ENCODE peak calls at places on chromosomes 12 and 14, in six cellular contexts. Y is A549, K is HepG2, I is K562, V is SK-N-SH, O is HCT116. A is an unnamed sample.

GRCh38 chr12:96063046-96063445 is 27.7 kb upstream of the LTA4H start:
- DNase-seq in Y (peak), K (no peak), I (no peak), V (peak), O (no peak), A (peak)

GRCh38 chr14:61453103-61453767 is 131.9 kb downstream of the PRKCH start:
- DNase-seq in Y (no peak), K (no peak), I (no peak), V (no peak), O (no peak), A (no peak)

GRCh38 chr12:58425481-58426392 is 484.4 kb downstream of the ATP23 start:
- DNase-seq in Y (peak), K (peak), I (no peak), V (no peak), O (peak), A (peak)

GRCh38 chr14:61322799-61323290 is 1.5 kb downstream of the PRKCH start:
- DNase-seq in Y (peak), K (no peak), I (no peak), V (peak), O (peak), A (peak)

GRCh38 chr14:69917287-69917686 is 38.1 kb downstream of the SMOC1 start:
- DNase-seq in Y (no peak), K (peak), I (no peak), V (no peak), O (no peak), A (no peak)

GRCh38 chr14:31435276-31435675 is 14.9 kb upstream of the HEATR5A start:
- DNase-seq in Y (no peak), K (no peak), I (no peak), V (no peak), O (no peak), A (no peak)

GRCh38 chr12:111529424-111530368 is 69.4 kb downstream of the ATXN2 start:
- DNase-seq in Y (peak), K (peak), I (peak), V (peak), O (peak), A (peak)

GRCh38 chr12:117100251-117100650 is 1.0 kb upstream of the TESC start:
- DNase-seq in Y (peak), K (no peak), I (peak), V (peak), O (peak), A (no peak)

GRCh38 chr12:2287589-2287988 is 234.8 kb downstream of the CACNA1C start:
- DNase-seq in Y (no peak), K (no peak), I (no peak), V (no peak), O (no peak), A (no peak)

GRCh38 chr12:57085999-57086950 is 2.6 kb upstream of the NAB2 start:
- DNase-seq in Y (peak), K (peak), I (peak), V (peak), O (no peak), A (peak)

GRCh38 chr14:65277580-65278270 is 134.8 kb upstream of the FUT8 start:
- DNase-seq in Y (no peak), K (no peak), I (no peak), V (no peak), O (no peak), A (no peak)

GRCh38 chr12:74145328-74145727 is 392.3 kb upstream of the ATXN7L3B start:
- DNase-seq in Y (no peak), K (no peak), I (no peak), V (no peak), O (no peak), A (no peak)

GRCh38 chr12:16844875-16845274 is 238.9 kb upstream of the LMO3 start:
- DNase-seq in Y (peak), K (peak), I (no peak), V (no peak), O (no peak), A (no peak)

GRCh38 chr12:117112268-117112595 is 13.0 kb upstream of the TESC start:
- DNase-seq in Y (no peak), K (no peak), I (no peak), V (no peak), O (no peak), A (no peak)

GRCh38 chr14:104933721-104934379 is 9.2 kb downstream of the PLD4 start:
- DNase-seq in Y (no peak), K (no peak), I (peak), V (peak), O (no peak), A (no peak)

GRCh38 chr12:530308-530707 is 70.6 kb downstream of the B4GALNT3 start:
- DNase-seq in Y (no peak), K (no peak), I (no peak), V (no peak), O (no peak), A (peak)

GRCh38 chr12:88419794-88420193 is 160.5 kb downstream of the KITLG start:
- DNase-seq in Y (no peak), K (no peak), I (no peak), V (no peak), O (no peak), A (no peak)

GRCh38 chr12:6534158-6534913 is at the start of gene GAPDH:
- DNase-seq in Y (peak), K (peak), I (peak), V (peak), O (peak), A (peak)

GRCh38 chr12:116979109-116979508 is 68.4 kb downstream of the FBXW8 start:
- DNase-seq in Y (no peak), K (no peak), I (no peak), V (peak), O (no peak), A (no peak)

GRCh38 chr14:100900837-100901390 is 2.6 kb downstream of the RTL1 start:
- DNase-seq in Y (peak), K (peak), I (peak), V (peak), O (peak), A (peak)

GRCh38 chr12:45732250-45732649 is 2.7 kb downstream of the ARID2 start:
- DNase-seq in Y (no peak), K (no peak), I (no peak), V (no peak), O (no peak), A (peak)

GRCh38 chr14:96091941-96092411 is 52.8 kb downstream of the C14orf132 start:
- DNase-seq in Y (no peak), K (no peak), I (no peak), V (no peak), O (no peak), A (no peak)

GRCh38 chr12:7006639-7007038 is 11.6 kb downstream of the LPCAT3 start:
- DNase-seq in Y (no peak), K (no peak), I (no peak), V (no peak), O (no peak), A (no peak)

GRCh38 chr14:89544636-89545301 is 127.7 kb upstream of the FOXN3 start:
- DNase-seq in Y (no peak), K (peak), I (no peak), V (no peak), O (no peak), A (no peak)

GRCh38 chr12:89863332-89863938 is 154.8 kb upstream of the ATP2B1 start:
- DNase-seq in Y (no peak), K (no peak), I (no peak), V (no peak), O (no peak), A (no peak)
- TF ChIP-seq MAX in Y (no peak), K (no peak), I (no peak), V (no peak), O (no peak), A (no peak)

DNA sequence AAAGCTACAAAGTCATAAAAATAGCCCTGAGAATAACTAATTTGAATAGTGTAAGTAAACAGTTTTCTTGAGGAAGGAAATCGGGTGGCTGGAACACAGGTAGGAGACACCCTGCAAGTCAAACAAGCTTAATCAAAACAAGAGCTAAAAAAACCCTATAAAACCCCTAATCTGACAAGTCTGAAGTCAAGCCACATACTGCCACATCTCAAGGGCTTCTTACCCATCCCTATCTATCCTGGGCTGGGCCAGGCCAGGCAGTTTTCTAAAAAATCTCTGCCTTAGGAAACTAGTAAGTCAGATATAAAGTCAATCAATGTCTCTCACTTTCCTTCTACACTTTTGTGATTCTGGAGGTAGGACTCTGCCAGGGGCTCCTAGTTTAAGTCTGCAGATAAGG is 15.3 kb downstream of the UBE2N start:
- DNase-seq in Y (no peak), K (no peak), I (no peak), V (no peak), O (no peak), A (peak)
- H3K4me2 ChIP-seq in Y (no peak), K (no peak), I (no peak), V (no peak), O (no peak), A (no peak)

GRCh38 chr12:64760808-64761573 is 1.8 kb upstream of the GNS start:
- DNase-seq in Y (no peak), K (no peak), I (no peak), V (no peak), O (no peak), A (no peak)
- TF ChIP-seq MAX in Y (no peak), K (no peak), I (no peak), V (no peak), O (no peak), A (no peak)

DNA sequence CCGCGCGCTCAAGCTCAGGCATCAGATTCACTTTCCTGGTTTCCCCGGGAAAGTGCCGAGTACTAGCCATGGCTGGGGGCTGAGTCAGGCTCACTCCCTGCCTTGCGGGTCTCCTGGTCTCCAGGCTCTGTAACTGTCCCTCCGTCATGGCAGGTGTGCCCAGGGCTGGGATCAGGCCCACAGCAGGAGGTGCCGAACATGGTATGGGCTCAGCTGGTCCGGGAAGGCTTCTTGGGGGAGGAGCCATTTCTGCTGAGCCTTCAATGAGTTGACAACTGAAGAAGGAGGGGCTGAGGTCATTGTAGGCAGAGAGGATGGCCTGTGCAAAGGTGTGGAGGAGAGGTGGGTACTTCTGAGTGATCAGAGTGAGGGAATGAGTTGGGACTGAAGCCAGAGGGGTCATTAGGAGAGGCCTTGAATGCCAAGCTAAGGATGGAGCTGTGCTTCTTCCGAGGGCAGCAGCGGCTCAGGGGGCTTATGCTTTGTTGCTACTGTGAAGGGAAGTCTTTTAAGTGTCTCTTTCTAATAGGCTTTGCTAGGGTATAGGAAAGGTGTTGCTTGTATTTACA is 769 bp downstream of the EXOC3L4 start:
- DNase-seq in Y (no peak), K (no peak), I (no peak), V (no peak), O (no peak), A (no peak)
- H3K4me2 ChIP-seq in Y (no peak), K (peak), I (no peak), V (no peak), O (no peak), A (no peak)

DNA sequence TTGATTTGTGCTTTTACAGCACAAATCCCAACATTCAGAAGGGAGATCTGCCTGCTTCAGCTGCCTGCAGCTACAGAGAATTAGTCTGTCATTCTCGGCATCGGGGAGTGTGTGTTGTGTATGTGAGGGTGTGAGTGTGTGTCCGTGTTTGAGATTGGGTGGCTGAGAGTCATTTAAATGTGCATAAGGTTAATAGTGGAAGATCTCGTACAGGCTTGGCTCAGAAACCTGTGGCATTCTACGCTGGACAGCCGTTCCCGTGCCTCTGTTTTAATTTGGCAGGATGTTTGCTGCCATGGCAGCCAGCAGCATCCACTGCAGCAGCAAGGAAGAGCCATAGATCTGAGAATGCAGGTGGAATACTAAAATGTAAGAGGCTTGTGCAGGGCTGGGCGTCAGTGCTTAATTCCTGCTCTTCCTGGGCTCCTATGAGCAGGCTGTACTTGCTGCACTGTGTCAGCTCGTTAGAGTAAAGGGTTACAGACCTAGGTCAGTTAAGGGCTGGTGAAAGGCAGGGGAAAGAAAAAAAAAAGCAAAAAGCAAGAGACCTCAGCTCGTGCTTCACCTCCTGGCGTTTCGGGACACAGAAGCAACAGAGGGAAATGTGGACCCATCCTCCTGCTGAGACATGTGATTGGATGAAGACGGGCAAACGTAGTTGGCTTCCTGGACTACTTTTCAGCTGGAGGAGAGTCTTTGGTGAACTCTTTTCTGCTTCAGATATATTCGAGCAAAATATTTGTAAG is 205.4 kb downstream of the NAV3 start:
- DNase-seq in Y (no peak), K (no peak), I (no peak), V (peak), O (no peak), A (no peak)
- TF ChIP-seq MAX in Y (no peak), K (no peak), I (no peak), V (no peak), O (no peak), A (no peak)

GRCh38 chr12:63917477-63917862 is 73.0 kb downstream of the SRGAP1 start:
- DNase-seq in Y (no peak), K (no peak), I (no peak), V (no peak), O (no peak), A (no peak)

GRCh38 chr12:63919758-63920157 is 75.3 kb downstream of the SRGAP1 start:
- DNase-seq in Y (no peak), K (no peak), I (no peak), V (no peak), O (no peak), A (peak)

GRCh38 chr12:63917864-63918742 is 73.6 kb downstream of the SRGAP1 start:
- DNase-seq in Y (peak), K (peak), I (no peak), V (no peak), O (peak), A (peak)

GRCh38 chr12:63916561-63917476 is 72.3 kb downstream of the SRGAP1 start:
- DNase-seq in Y (peak), K (no peak), I (no peak), V (no peak), O (no peak), A (peak)

DNA sequence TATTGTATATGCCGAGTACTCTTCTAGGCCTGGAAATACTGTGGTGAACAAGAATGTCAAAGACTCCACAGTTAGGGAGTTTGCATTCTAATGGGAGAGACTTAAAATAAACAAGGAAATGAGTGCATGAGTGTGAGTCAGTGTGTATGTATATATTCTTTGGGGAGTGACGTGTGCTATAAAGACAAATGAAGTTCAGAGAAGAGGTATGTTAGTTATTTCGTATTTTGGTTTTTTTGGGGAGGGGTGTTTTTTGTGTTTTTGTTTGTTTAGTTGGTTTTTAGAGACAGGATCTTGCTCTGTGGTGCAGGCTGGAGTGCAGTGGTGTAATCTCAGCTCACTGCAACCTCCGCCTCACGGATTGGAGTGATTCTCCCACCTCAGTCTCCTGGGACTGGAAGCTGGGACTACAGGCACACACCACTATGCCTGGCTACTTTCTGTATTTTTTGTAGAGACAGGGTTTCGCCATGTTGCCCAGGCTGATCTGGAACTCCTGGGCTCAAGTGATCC is 74.3 kb downstream of the SRGAP1 start:
- DNase-seq in Y (peak), K (peak), I (no peak), V (no peak), O (no peak), A (peak)
- H3K4me2 ChIP-seq in Y (peak), K (peak), I (no peak), V (peak), O (peak), A (peak)

GRCh38 chr14:23053426-23053825 is 3.9 kb downstream of the CDH24 start:
- DNase-seq in Y (no peak), K (no peak), I (no peak), V (no peak), O (no peak), A (no peak)
- TF ChIP-seq MAX in Y (no peak), K (no peak), I (no peak), V (no peak), O (no peak), A (no peak)

GRCh38 chr14:73026845-73027542 is at the start of gene ZFYVE1:
- DNase-seq in Y (peak), K (peak), I (peak), V (peak), O (peak), A (peak)
- H3K4me2 ChIP-seq in Y (peak), K (peak), I (peak), V (peak), O (peak), A (peak)

GRCh38 chr12:104814944-104815343 is 143.1 kb downstream of the SLC41A2 start:
- DNase-seq in Y (no peak), K (no peak), I (no peak), V (no peak), O (no peak), A (no peak)

GRCh38 chr12:104809706-104810385 is 148.2 kb downstream of the SLC41A2 start:
- DNase-seq in Y (no peak), K (no peak), I (no peak), V (no peak), O (no peak), A (no peak)

GRCh38 chr12:104805186-104805585 is 152.9 kb downstream of the SLC41A2 start:
- DNase-seq in Y (no peak), K (no peak), I (no peak), V (no peak), O (no peak), A (no peak)

DNA sequence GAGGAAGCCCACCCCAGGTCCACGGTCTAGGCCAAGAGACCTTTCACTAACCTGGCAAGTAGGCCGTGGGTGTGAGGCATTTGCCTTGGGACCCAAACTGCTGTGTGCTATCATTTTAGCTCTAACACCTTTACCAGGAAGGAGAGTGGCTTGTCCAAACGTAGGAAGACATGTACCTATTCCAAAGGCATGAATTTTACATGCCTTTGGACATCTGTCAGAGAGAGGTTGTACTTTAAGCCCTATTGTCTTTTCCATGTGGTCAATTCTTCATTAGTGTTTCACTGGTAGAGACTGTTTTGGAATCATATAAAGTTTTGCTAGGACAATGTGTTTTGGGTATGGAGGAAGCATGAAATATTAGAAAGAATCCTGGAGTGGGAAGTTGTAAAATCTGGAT is 148.8 kb downstream of the SLC41A2 start:
- DNase-seq in Y (no peak), K (no peak), I (no peak), V (no peak), O (no peak), A (no peak)
- TF ChIP-seq MAX in Y (no peak), K (no peak), I (no peak), V (no peak), O (no peak), A (no peak)

GRCh38 chr14:52522033-52522432 is 30.3 kb downstream of the TXNDC16 start:
- DNase-seq in Y (no peak), K (no peak), I (no peak), V (no peak), O (no peak), A (no peak)
- H3K4me2 ChIP-seq in Y (no peak), K (no peak), I (no peak), V (no peak), O (no peak), A (no peak)